ENCODE peak calls at places on chromosome 20, in four cellular contexts. O, T, B and W are unnamed samples.

GRCh38 chr20:45330476-45330875 is 17.7 kb downstream of the SDC4 start:
- DNase-seq in O (no peak), T (no peak), B (no peak), W (no peak)

GRCh38 chr20:44684047-44684965 is 30.9 kb upstream of the CCN5 start:
- DNase-seq in O (no peak), T (no peak), B (no peak), W (peak; percentile 57)

GRCh38 chr20:61459705-61460104 is 207.6 kb downstream of the CDH4 start:
- DNase-seq in O (no peak), T (no peak), B (no peak), W (no peak)

GRCh38 chr20:43530321-43531090 is 23.0 kb downstream of the L3MBTL1 start:
- DNase-seq in O (no peak), T (peak; percentile 79), B (no peak), W (no peak)

GRCh38 chr20:44714102-44714700 is 968 bp upstream of the CCN5 start:
- DNase-seq in O (no peak), T (no peak), B (no peak), W (no peak)

GRCh38 chr20:44887466-44887865 is 2.0 kb downstream of the YWHAB start:
- DNase-seq in O (no peak), T (no peak), B (no peak), W (no peak)

GRCh38 chr20:25484911-25485511 is 77.5 kb downstream of the GINS1 start:
- DNase-seq in O (no peak), T (no peak), B (no peak), W (no peak)

GRCh38 chr20:52494244-52494643 is 302.7 kb upstream of the ZFP64 start:
- DNase-seq in O (no peak), T (peak; percentile 34), B (peak; percentile 7), W (no peak)

GRCh38 chr20:11754451-11754850 is 163.2 kb upstream of the BTBD3 start:
- DNase-seq in O (no peak), T (no peak), B (no peak), W (no peak)

GRCh38 chr20:35699127-35699913 is at the start of the genes NFS1 and ROMO1:
- DNase-seq in O (peak; percentile 85), T (peak; percentile 95), B (peak; percentile 81), W (peak; percentile 85)

GRCh38 chr20:58746551-58747399 is 54.2 kb downstream of the NPEPL1 start:
- DNase-seq in O (no peak), T (no peak), B (no peak), W (peak; percentile 37)

GRCh38 chr20:1286267-1287036 is 20.4 kb downstream of the SNPH start:
- DNase-seq in O (no peak), T (no peak), B (no peak), W (no peak)

GRCh38 chr20:62496525-62497218 is 20.9 kb upstream of the GATA5 start:
- DNase-seq in O (no peak), T (no peak), B (no peak), W (no peak)

GRCh38 chr20:48153523-48153922 is 368.2 kb upstream of the SULF2 start:
- DNase-seq in O (no peak), T (peak; percentile 48), B (no peak), W (no peak)

GRCh38 chr20:43736588-43737091 is 9.8 kb upstream of the GTSF1L start:
- DNase-seq in O (no peak), T (peak; percentile 23), B (no peak), W (no peak)

GRCh38 chr20:49987015-49987867 is 4.5 kb downstream of the SNAI1 start:
- DNase-seq in O (no peak), T (no peak), B (no peak), W (no peak)

GRCh38 chr20:32539817-32540675 is 45.1 kb downstream of the NOL4L start:
- DNase-seq in O (peak; percentile 62), T (peak; percentile 71), B (no peak), W (no peak)

GRCh38 chr20:39259010-39259803 is 297.1 kb downstream of the DHX35 start:
- DNase-seq in O (no peak), T (peak; percentile 50), B (no peak), W (no peak)

GRCh38 chr20:44910690-44911262 is 916 bp downstream of the PABPC1L start:
- DNase-seq in O (no peak), T (no peak), B (no peak), W (no peak)

GRCh38 chr20:48260370-48260769 is 475.1 kb upstream of the SULF2 start:
- DNase-seq in O (no peak), T (peak; percentile 7), B (no peak), W (no peak)

GRCh38 chr20:40160151-40160550 is 528.9 kb downstream of the MAFB start:
- DNase-seq in O (peak; percentile 29), T (peak; percentile 76), B (no peak), W (peak; percentile 52)

GRCh38 chr20:50284811-50285375 is 94.3 kb downstream of the CEBPB start:
- DNase-seq in O (no peak), T (no peak), B (no peak), W (no peak)

GRCh38 chr20:63884506-63885263 is 10.2 kb upstream of the DNAJC5 start:
- DNase-seq in O (no peak), T (no peak), B (no peak), W (peak; percentile 91)

GRCh38 chr20:19254956-19255355 is 42.5 kb downstream of the SLC24A3 start:
- DNase-seq in O (no peak), T (no peak), B (no peak), W (no peak)

GRCh38 chr20:43095034-43095433 is 94.7 kb downstream of the PTPRT start:
- DNase-seq in O (no peak), T (no peak), B (no peak), W (no peak)

GRCh38 chr20:6705920-6706500 is 61.5 kb upstream of the BMP2 start:
- DNase-seq in O (no peak), T (no peak), B (no peak), W (peak; percentile 52)